ENCODE peak calls at places on chromosome 19, in five cellular contexts. T is right lobe of liver; C is CD8-positive, alpha-beta T cell; I is endothelial cell; R is nephron progenitor cell. P is an unnamed sample.
A peak's percentile ranks its signal among the peaks of the same experiment; 100 is the strongest.

GRCh38 chr19:7450243-7451223 is 38.3 kb downstream of the PEX11G start:
- DNase-seq in R (no peak), I (no peak), C (no peak), T (no peak), P (no peak)

GRCh38 chr19:29492761-29493160 is 33.0 kb upstream of the VSTM2B start:
- DNase-seq in I (no peak), C (no peak), R (no peak), T (no peak), P (no peak)

GRCh38 chr19:3171894-3172679 is 6.5 kb upstream of the S1PR4 start:
- DNase-seq in C (no peak), T (no peak), I (no peak), R (no peak), P (no peak)

GRCh38 chr19:18562086-18562485 is 4.4 kb downstream of the KXD1 start:
- DNase-seq in C (no peak), R (no peak), T (no peak), I (no peak), P (no peak)

GRCh38 chr19:33459691-33460090 is 61.9 kb downstream of the PEPD start:
- DNase-seq in T (no peak), R (no peak), C (no peak), I (no peak), P (no peak)

GRCh38 chr19:10292206-10292788 is 2.5 kb downstream of the ICAM5 start:
- DNase-seq in R (peak; percentile 92), C (peak; percentile 57), T (peak; percentile 80), I (peak; percentile 58), P (peak; percentile 93)

GRCh38 chr19:2690856-2691255 is 11.6 kb downstream of the GNG7 start:
- DNase-seq in I (no peak), C (no peak), R (no peak), T (no peak), P (no peak)

GRCh38 chr19:18204394-18205179 is 745 bp upstream of the RAB3A start:
- DNase-seq in I (peak; percentile 82), R (peak; percentile 84), C (no peak), T (no peak), P (no peak)

GRCh38 chr19:40216777-40217026 is 1.5 kb downstream of the TTC9B start:
- DNase-seq in C (no peak), R (no peak), T (no peak), I (no peak), P (no peak)

GRCh38 chr19:21765151-21765550 is 2.2 kb downstream of the ZNF100 start:
- DNase-seq in T (no peak), R (no peak), C (no peak), I (no peak), P (no peak)

GRCh38 chr19:17107546-17108452 is 32.2 kb downstream of the MYO9B start:
- DNase-seq in R (peak; percentile 18), C (no peak), T (peak; percentile 53), I (no peak), P (no peak)

GRCh38 chr19:39735688-39736087 is 2.1 kb downstream of the CLC start:
- DNase-seq in R (no peak), T (no peak), I (no peak), C (no peak), P (no peak)

GRCh38 chr19:1725100-1726064 is 27.9 kb upstream of the ONECUT3 start:
- DNase-seq in I (peak; percentile 76), C (peak; percentile 9), R (peak; percentile 88), T (peak; percentile 68), P (peak; percentile 89)

GRCh38 chr19:29965529-29965928 is 23.5 kb downstream of the URI1 start:
- DNase-seq in C (no peak), I (no peak), R (no peak), T (no peak), P (no peak)

GRCh38 chr19:17830567-17831418 is 9.5 kb upstream of the INSL3 start:
- DNase-seq in C (no peak), R (peak; percentile 96), T (no peak), I (peak; percentile 88), P (peak; percentile 79)

GRCh38 chr19:58095328-58095727 is 2.7 kb downstream of the ZSCAN18 start:
- DNase-seq in C (no peak), T (no peak), R (no peak), I (no peak), P (no peak)

GRCh38 chr19:18490719-18491118 is 31.2 kb downstream of the ELL start:
- DNase-seq in R (no peak), I (no peak), C (no peak), T (no peak), P (no peak)

GRCh38 chr19:18023596-18024212 is 15.7 kb downstream of the ARRDC2 start:
- DNase-seq in T (peak; percentile 71), C (peak; percentile 57), R (no peak), I (peak; percentile 36), P (peak; percentile 47)

GRCh38 chr19:19490247-19490968 is 24.9 kb downstream of the TSSK6 start:
- DNase-seq in I (peak; percentile 80), R (peak; percentile 82), C (peak; percentile 74), T (peak; percentile 75), P (peak; percentile 89)

GRCh38 chr19:53007200-53008054 is 6.3 kb upstream of the ERVV-1 start:
- DNase-seq in C (no peak), R (no peak), I (no peak), T (no peak), P (no peak)

GRCh38 chr19:7230826-7231225 is 63.4 kb downstream of the INSR start:
- DNase-seq in T (no peak), R (no peak), I (no peak), C (no peak), P (no peak)

GRCh38 chr19:30336290-30336689 is 35.9 kb upstream of the ZNF536 start:
- DNase-seq in T (no peak), R (no peak), C (no peak), I (no peak), P (no peak)

GRCh38 chr19:8158411-8159074 is 9.2 kb upstream of the FBN3 start:
- DNase-seq in C (peak; percentile 21), I (peak; percentile 57), T (peak; percentile 64), R (peak; percentile 46), P (peak; percentile 82)

GRCh38 chr19:51706296-51706695 is 13.2 kb downstream of the SPACA6 start:
- DNase-seq in C (no peak), R (no peak), T (no peak), I (no peak), P (no peak)

GRCh38 chr19:1874554-1875185 is 10.6 kb downstream of the ABHD17A start:
- DNase-seq in I (no peak), T (no peak), C (no peak), R (no peak), P (no peak)

GRCh38 chr19:18393836-18394235 is 3.6 kb downstream of the LRRC25 start:
- DNase-seq in R (no peak), T (no peak), I (no peak), C (no peak), P (no peak)

GRCh38 chr19:48511321-48511731 is 309 bp downstream of the LMTK3 start:
- DNase-seq in T (no peak), I (no peak), R (peak; percentile 42), C (no peak), P (peak; percentile 34)

GRCh38 chr19:48874309-48875135 is 2.3 kb downstream of the PPP1R15A start:
- DNase-seq in T (no peak), C (no peak), R (no peak), I (no peak), P (no peak)

GRCh38 chr19:27911122-27911898 is 1301.6 kb downstream of the UQCRFS1 start:
- DNase-seq in R (no peak), C (no peak), T (no peak), I (no peak), P (no peak)

GRCh38 chr19:14114854-14115253 is 2.7 kb downstream of the PRKACA start:
- DNase-seq in C (no peak), R (peak; percentile 36), I (peak; percentile 72), T (peak; percentile 74), P (peak; percentile 69)

GRCh38 chr19:51507209-51507608 is 5.6 kb upstream of the SIGLEC12 start:
- DNase-seq in R (no peak), C (no peak), T (no peak), I (no peak), P (no peak)

GRCh38 chr19:48656840-48657474 is 11.0 kb upstream of the CA11 start:
- DNase-seq in I (no peak), C (no peak), R (no peak), T (no peak), P (no peak)

GRCh38 chr19:41303941-41304340 is 6.0 kb upstream of the CCDC97 start:
- DNase-seq in T (no peak), R (no peak), I (no peak), C (no peak), P (no peak)

GRCh38 chr19:19434483-19435045 is 29.1 kb downstream of the GATAD2A start:
- DNase-seq in I (no peak), T (peak; percentile 66), R (no peak), C (no peak), P (no peak)

GRCh38 chr19:5680437-5681368 is at the start of the genes HSD11B1L and MICOS13:
- DNase-seq in C (peak; percentile 95), R (peak; percentile 99), I (peak; percentile 98), T (peak; percentile 99), P (peak; percentile 97)
- TF ChIP-seq CTCF in C (no peak), R (no peak), I (no peak), T (no peak), P (no peak)

GRCh38 chr19:45254044-45254531 is 3.0 kb downstream of the MARK4 start:
- DNase-seq in C (no peak), R (no peak), I (no peak), T (no peak), P (no peak)
- TF ChIP-seq CTCF in C (peak; percentile 19), R (no peak), I (peak; percentile 59), T (no peak), P (peak; percentile 12)

GRCh38 chr19:45444318-45445041 is 20.8 kb upstream of the ERCC1 start:
- DNase-seq in C (peak; percentile 65), I (peak; percentile 95), R (peak; percentile 99), T (peak; percentile 98), P (peak; percentile 94)
- TF ChIP-seq CTCF in C (no peak), I (no peak), R (no peak), T (no peak), P (peak; percentile 34)

GRCh38 chr19:55146648-55147218 is 2.3 kb downstream of the TNNT1 start:
- DNase-seq in C (no peak), I (no peak), R (peak; percentile 57), T (no peak), P (no peak)

GRCh38 chr19:55147408-55148251 is 1.4 kb downstream of the TNNT1 start:
- DNase-seq in R (no peak), I (no peak), C (no peak), T (no peak), P (no peak)

GRCh38 chr19:55152017-55152416 is 3.0 kb upstream of the TNNT1 start:
- DNase-seq in C (no peak), R (no peak), T (no peak), I (no peak), P (no peak)

GRCh38 chr19:55146078-55146647 is 2.8 kb downstream of the TNNT1 start:
- DNase-seq in R (peak; percentile 39), C (no peak), I (no peak), T (no peak), P (peak; percentile 79)

GRCh38 chr19:55149078-55150003 is at the start of gene TNNT1:
- DNase-seq in C (no peak), I (no peak), T (no peak), R (peak; percentile 56), P (no peak)
- TF ChIP-seq CTCF in C (no peak), I (no peak), T (no peak), R (no peak), P (no peak)

GRCh38 chr19:50258918-50259372 is 55.5 kb downstream of the MYH14 start:
- DNase-seq in T (no peak), R (peak; percentile 58), C (no peak), I (no peak), P (peak; percentile 62)
- TF ChIP-seq CTCF in T (peak; percentile 65), R (peak; percentile 60), C (no peak), I (no peak), P (peak; percentile 36)

P was measured in GM13976.